ENCODE peak calls at places on chromosomes 7 and 10, in seven cellular contexts. One of them, this sample, is unnamed. For H3K27me3, the result is how much of the 10 kb centered on the place peaks cover.

GRCh38 chr7:73995330-73995729 is 32.6 kb upstream of the ELN start:
- DNase-seq in H9: no peak
- DNase-seq in BJ: peak
- DNase-seq in psoas muscle: no peak
- DNase-seq in fibroblast of lung: peak
- DNase-seq in cardiac muscle cell: no peak
- DNase-seq in testis: no peak
- DNase-seq in this sample: no peak

GRCh38 chr10:43000651-43001426 is 76.0 kb upstream of the RET start:
- DNase-seq in H9: no peak
- DNase-seq in BJ: no peak
- DNase-seq in psoas muscle: no peak
- DNase-seq in fibroblast of lung: no peak
- DNase-seq in cardiac muscle cell: no peak
- DNase-seq in testis: no peak
- DNase-seq in this sample: no peak

GRCh38 chr10:72295330-72295910 is 21.7 kb downstream of the DDIT4 start:
- DNase-seq in H9: no peak
- DNase-seq in BJ: no peak
- DNase-seq in psoas muscle: no peak
- DNase-seq in fibroblast of lung: no peak
- DNase-seq in cardiac muscle cell: no peak
- DNase-seq in testis: no peak
- DNase-seq in this sample: no peak

GRCh38 chr10:27192284-27192683 is 37.1 kb downstream of the MASTL start:
- DNase-seq in H9: no peak
- DNase-seq in BJ: peak
- DNase-seq in psoas muscle: peak
- DNase-seq in fibroblast of lung: peak
- DNase-seq in cardiac muscle cell: no peak
- DNase-seq in testis: peak
- DNase-seq in this sample: peak

GRCh38 chr10:74238031-74238431 is 87.0 kb downstream of the ADK start:
- DNase-seq in H9: no peak
- DNase-seq in BJ: no peak
- DNase-seq in psoas muscle: no peak
- DNase-seq in fibroblast of lung: peak
- DNase-seq in cardiac muscle cell: no peak
- DNase-seq in testis: no peak
- DNase-seq in this sample: no peak

GRCh38 chr7:34337163-34337562 is 320.9 kb upstream of the NPSR1 start:
- DNase-seq in H9: no peak
- DNase-seq in BJ: no peak
- DNase-seq in psoas muscle: no peak
- DNase-seq in fibroblast of lung: no peak
- DNase-seq in cardiac muscle cell: no peak
- DNase-seq in testis: no peak
- DNase-seq in this sample: no peak

GRCh38 chr10:110710621-110711020 is 66.5 kb downstream of the RBM20 start:
- DNase-seq in H9: no peak
- DNase-seq in BJ: no peak
- DNase-seq in psoas muscle: no peak
- DNase-seq in fibroblast of lung: no peak
- DNase-seq in cardiac muscle cell: no peak
- DNase-seq in testis: no peak
- DNase-seq in this sample: no peak

GRCh38 chr10:102310356-102311024 is 65.2 kb downstream of the GBF1 start:
- DNase-seq in H9: no peak
- DNase-seq in BJ: no peak
- DNase-seq in psoas muscle: no peak
- DNase-seq in fibroblast of lung: peak
- DNase-seq in cardiac muscle cell: no peak
- DNase-seq in testis: no peak
- DNase-seq in this sample: peak

GRCh38 chr7:2609001-2609411 is 22.8 kb upstream of the TTYH3 start:
- DNase-seq in H9: peak
- DNase-seq in BJ: no peak
- DNase-seq in psoas muscle: no peak
- DNase-seq in fibroblast of lung: no peak
- DNase-seq in cardiac muscle cell: peak
- DNase-seq in testis: no peak
- DNase-seq in this sample: no peak

GRCh38 chr10:50275650-50276235 is 24.4 kb upstream of the ASAH2 start:
- DNase-seq in H9: peak
- DNase-seq in BJ: no peak
- DNase-seq in psoas muscle: peak
- DNase-seq in fibroblast of lung: no peak
- DNase-seq in cardiac muscle cell: peak
- DNase-seq in testis: peak
- DNase-seq in this sample: no peak

GRCh38 chr7:28163955-28164354 is 16.6 kb downstream of the JAZF1 start:
- DNase-seq in H9: no peak
- DNase-seq in BJ: no peak
- DNase-seq in psoas muscle: no peak
- DNase-seq in fibroblast of lung: peak
- DNase-seq in cardiac muscle cell: no peak
- DNase-seq in testis: no peak
- DNase-seq in this sample: no peak

GRCh38 chr7:135923700-135924261 is 53.4 kb downstream of the MTPN start:
- DNase-seq in H9: no peak
- DNase-seq in BJ: peak
- DNase-seq in psoas muscle: no peak
- DNase-seq in fibroblast of lung: peak
- DNase-seq in cardiac muscle cell: no peak
- DNase-seq in testis: no peak
- DNase-seq in this sample: peak

GRCh38 chr10:81876253-81876731 is 1.3 kb downstream of the NRG3 start:
- DNase-seq in H9: peak
- DNase-seq in BJ: no peak
- DNase-seq in psoas muscle: no peak
- DNase-seq in fibroblast of lung: no peak
- DNase-seq in cardiac muscle cell: peak
- DNase-seq in testis: no peak
- DNase-seq in this sample: no peak

GRCh38 chr10:125997586-125997985 is 101.2 kb downstream of the FANK1 start:
- DNase-seq in H9: no peak
- DNase-seq in BJ: no peak
- DNase-seq in psoas muscle: no peak
- DNase-seq in fibroblast of lung: no peak
- DNase-seq in cardiac muscle cell: no peak
- DNase-seq in testis: no peak
- DNase-seq in this sample: no peak

GRCh38 chr7:114539575-114539974 is 125.0 kb downstream of the FOXP2 start:
- DNase-seq in H9: no peak
- DNase-seq in BJ: no peak
- DNase-seq in psoas muscle: no peak
- DNase-seq in fibroblast of lung: no peak
- DNase-seq in cardiac muscle cell: peak
- DNase-seq in testis: peak
- DNase-seq in this sample: no peak

GRCh38 chr10:48926764-48927163 is 12.9 kb downstream of the LRRC18 start:
- DNase-seq in H9: peak
- DNase-seq in BJ: no peak
- DNase-seq in psoas muscle: no peak
- DNase-seq in fibroblast of lung: no peak
- DNase-seq in cardiac muscle cell: peak
- DNase-seq in testis: no peak
- DNase-seq in this sample: no peak

GRCh38 chr10:129771576-129772471 is 192.2 kb downstream of the EBF3 start:
- DNase-seq in H9: peak
- DNase-seq in BJ: no peak
- DNase-seq in psoas muscle: no peak
- DNase-seq in fibroblast of lung: no peak
- DNase-seq in cardiac muscle cell: no peak
- DNase-seq in testis: peak
- DNase-seq in this sample: no peak

GRCh38 chr7:134795231-134795630 is 15.8 kb downstream of the CALD1 start:
- DNase-seq in H9: no peak
- DNase-seq in BJ: no peak
- DNase-seq in psoas muscle: no peak
- DNase-seq in fibroblast of lung: no peak
- DNase-seq in cardiac muscle cell: no peak
- DNase-seq in testis: no peak
- DNase-seq in this sample: no peak

GRCh38 chr10:74683621-74684114 is 142.7 kb upstream of the KAT6B start:
- DNase-seq in H9: no peak
- DNase-seq in BJ: no peak
- DNase-seq in psoas muscle: no peak
- DNase-seq in fibroblast of lung: no peak
- DNase-seq in cardiac muscle cell: peak
- DNase-seq in testis: no peak
- DNase-seq in this sample: no peak

GRCh38 chr10:10055656-10056445 is 961.8 kb upstream of the CELF2 start:
- DNase-seq in H9: no peak
- DNase-seq in BJ: no peak
- DNase-seq in psoas muscle: no peak
- DNase-seq in fibroblast of lung: peak
- DNase-seq in cardiac muscle cell: no peak
- DNase-seq in testis: no peak
- DNase-seq in this sample: no peak

GRCh38 chr7:22990588-22990949 is 23.4 kb downstream of the HYCC1 start:
- DNase-seq in H9: no peak
- DNase-seq in BJ: no peak
- DNase-seq in psoas muscle: no peak
- DNase-seq in fibroblast of lung: peak
- DNase-seq in cardiac muscle cell: no peak
- DNase-seq in testis: no peak
- DNase-seq in this sample: peak

GRCh38 chr7:105827106-105827870 is 49.1 kb downstream of the ATXN7L1 start:
- DNase-seq in H9: no peak
- DNase-seq in BJ: no peak
- DNase-seq in psoas muscle: no peak
- DNase-seq in fibroblast of lung: no peak
- DNase-seq in cardiac muscle cell: no peak
- DNase-seq in testis: no peak
- DNase-seq in this sample: no peak

GRCh38 chr7:21318190-21318915 is 109.5 kb upstream of the SP4 start:
- DNase-seq in H9: no peak
- DNase-seq in BJ: no peak
- DNase-seq in psoas muscle: no peak
- DNase-seq in fibroblast of lung: no peak
- DNase-seq in cardiac muscle cell: no peak
- DNase-seq in testis: no peak
- DNase-seq in this sample: no peak

GRCh38 chr10:80453392-80453714 is 757 bp upstream of the TSPAN14 start:
- DNase-seq in H9: peak
- DNase-seq in BJ: no peak
- DNase-seq in psoas muscle: no peak
- DNase-seq in fibroblast of lung: no peak
- DNase-seq in cardiac muscle cell: no peak
- DNase-seq in testis: no peak
- DNase-seq in this sample: no peak
- H3K27me3 ChIP-seq in H9: under half
- H3K27me3 ChIP-seq in BJ: under half
- H3K27me3 ChIP-seq in psoas muscle: under half
- H3K27me3 ChIP-seq in fibroblast of lung: under half
- H3K27me3 ChIP-seq in cardiac muscle cell: under half
- H3K27me3 ChIP-seq in testis: under half
- H3K27me3 ChIP-seq in this sample: under half

GRCh38 chr10:46028584-46029570 is 1.5 kb downstream of the NCOA4 start:
- DNase-seq in H9: no peak
- DNase-seq in BJ: no peak
- DNase-seq in psoas muscle: no peak
- DNase-seq in fibroblast of lung: peak
- DNase-seq in cardiac muscle cell: peak
- DNase-seq in testis: no peak
- DNase-seq in this sample: peak
- TF ChIP-seq CTCF in H9: peak
- TF ChIP-seq CTCF in BJ: peak
- TF ChIP-seq CTCF in psoas muscle: peak
- TF ChIP-seq CTCF in fibroblast of lung: peak
- TF ChIP-seq CTCF in cardiac muscle cell: peak
- TF ChIP-seq CTCF in testis: no peak
- TF ChIP-seq CTCF in this sample: peak

GRCh38 chr10:88118769-88119559 is 255.5 kb downstream of the PTEN start:
- DNase-seq in H9: no peak
- DNase-seq in BJ: no peak
- DNase-seq in psoas muscle: no peak
- DNase-seq in fibroblast of lung: no peak
- DNase-seq in cardiac muscle cell: no peak
- DNase-seq in testis: no peak
- DNase-seq in this sample: no peak
- H3K27me3 ChIP-seq in H9: under half
- H3K27me3 ChIP-seq in BJ: under half
- H3K27me3 ChIP-seq in psoas muscle: under half
- H3K27me3 ChIP-seq in fibroblast of lung: under half
- H3K27me3 ChIP-seq in cardiac muscle cell: under half
- H3K27me3 ChIP-seq in testis: under half
- H3K27me3 ChIP-seq in this sample: under half

DNA sequence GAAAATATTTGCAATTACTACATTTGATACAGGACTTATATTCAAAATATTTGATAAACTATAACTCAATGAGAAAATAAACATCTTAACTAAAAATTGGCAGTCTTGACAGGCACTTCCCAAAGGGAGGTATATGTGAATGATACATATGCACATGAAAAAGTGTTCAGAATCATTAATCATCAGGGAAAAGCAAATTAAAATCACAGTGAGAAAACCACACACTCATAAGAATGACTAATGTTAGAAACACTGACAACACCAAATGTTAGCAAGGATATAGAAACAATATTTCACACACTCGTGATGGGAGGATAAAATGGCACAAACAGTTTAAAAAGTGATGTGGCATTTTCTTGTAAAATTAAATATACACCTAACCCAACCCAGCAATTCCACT is 4.1 kb upstream of the VPS26A start:
- DNase-seq in H9: no peak
- DNase-seq in BJ: no peak
- DNase-seq in psoas muscle: no peak
- DNase-seq in fibroblast of lung: peak
- DNase-seq in cardiac muscle cell: no peak
- DNase-seq in testis: no peak
- DNase-seq in this sample: no peak
- TF ChIP-seq CTCF in H9: no peak
- TF ChIP-seq CTCF in BJ: no peak
- TF ChIP-seq CTCF in psoas muscle: no peak
- TF ChIP-seq CTCF in fibroblast of lung: no peak
- TF ChIP-seq CTCF in cardiac muscle cell: no peak
- TF ChIP-seq CTCF in testis: no peak
- TF ChIP-seq CTCF in this sample: no peak

GRCh38 chr7:151948039-151948438 is 8.2 kb upstream of the GALNTL5 start:
- DNase-seq in H9: no peak
- DNase-seq in BJ: no peak
- DNase-seq in psoas muscle: no peak
- DNase-seq in fibroblast of lung: no peak
- DNase-seq in cardiac muscle cell: no peak
- DNase-seq in testis: no peak
- DNase-seq in this sample: no peak
- H3K27me3 ChIP-seq in H9: under half
- H3K27me3 ChIP-seq in BJ: under half
- H3K27me3 ChIP-seq in psoas muscle: under half
- H3K27me3 ChIP-seq in fibroblast of lung: under half
- H3K27me3 ChIP-seq in cardiac muscle cell: under half
- H3K27me3 ChIP-seq in testis: under half
- H3K27me3 ChIP-seq in this sample: under half

This sample was measured in kidney epithelial cell.